ENCODE peak calls at places on chromosome 5, in nine cellular contexts. L is aorta, I is NCI-H524 treated with DMSO at 0.1 percent for 48 hours, J is uterus, U is NCI-H1092 treated with DMSO at 0.1 percent for 48 hours, B is NB4, Z is Peyer's patch, D is LoVo, M is SHP77. R is an unnamed sample.

GRCh38 chr5:120769291-120769872 is 305.3 kb downstream of the PRR16 start:
- DNase-seq in J (no peak), B (no peak), Z (no peak), D (no peak), I (no peak), U (no peak), L (no peak), M (no peak), R (peak)

GRCh38 chr5:158979749-158980521 is 119.8 kb downstream of the EBF1 start:
- DNase-seq in B (no peak), M (no peak), Z (no peak), D (no peak), U (peak), I (peak), L (peak), J (peak), R (no peak)

GRCh38 chr5:37664551-37664950 is 175.3 kb downstream of the GDNF start:
- DNase-seq in B (no peak), L (no peak), Z (no peak), J (no peak), I (no peak), D (no peak), U (no peak), M (no peak), R (no peak)

GRCh38 chr5:167899490-167899889 is 392.0 kb upstream of the WWC1 start:
- DNase-seq in M (no peak), Z (no peak), B (no peak), U (no peak), J (no peak), D (no peak), L (no peak), I (no peak), R (no peak)

GRCh38 chr5:171418982-171419662 is at the start of gene FGF18:
- DNase-seq in I (no peak), L (peak), Z (no peak), D (peak), J (no peak), B (no peak), M (no peak), U (no peak), R (peak)

GRCh38 chr5:58666598-58667595 is 84.0 kb downstream of the RAB3C start:
- DNase-seq in I (no peak), B (no peak), D (no peak), J (peak), U (no peak), L (no peak), Z (no peak), M (no peak), R (peak)

GRCh38 chr5:73374520-73375235 is 73.9 kb downstream of the FOXD1 start:
- DNase-seq in I (no peak), M (no peak), J (no peak), Z (no peak), U (no peak), D (no peak), L (no peak), B (no peak), R (no peak)

GRCh38 chr5:112692472-112692871 is 45.2 kb upstream of the APC start:
- DNase-seq in I (no peak), U (no peak), Z (no peak), D (no peak), J (no peak), B (no peak), L (no peak), M (no peak), R (no peak)

GRCh38 chr5:138391859-138392386 is 39.4 kb downstream of the KDM3B start:
- DNase-seq in B (no peak), L (no peak), U (no peak), I (no peak), Z (no peak), M (no peak), J (no peak), D (no peak), R (no peak)

GRCh38 chr5:171713152-171713551 is 72.5 kb upstream of the SMIM23 start:
- DNase-seq in Z (no peak), M (no peak), I (no peak), D (no peak), L (no peak), B (no peak), U (no peak), J (no peak), R (no peak)

GRCh38 chr5:106418196-106418595 is 1252.5 kb downstream of the EFNA5 start:
- DNase-seq in M (no peak), L (no peak), D (no peak), I (no peak), B (no peak), U (no peak), J (no peak), Z (no peak), R (no peak)

GRCh38 chr5:80569086-80569960 is 757 bp downstream of the ANKRD34B start:
- DNase-seq in M (no peak), J (no peak), D (no peak), L (no peak), U (no peak), Z (no peak), I (no peak), B (no peak), R (no peak)

R was measured in KBM-7.